ENCODE peak calls at places on chromosomes 11 and 22, in five cellular contexts. L is K562, X is GM12878, D is SK-N-SH, F is HepG2. P is an unnamed sample.

GRCh38 chr11:92480519-92480918 is 255.9 kb downstream of the FAT3 start:
- DNase-seq in D (no peak), L (no peak), X (no peak), F (no peak), P (no peak)

GRCh38 chr11:133693110-133693509 is 152.2 kb downstream of the SPATA19 start:
- DNase-seq in F (no peak), L (no peak), X (no peak), D (no peak), P (no peak)

GRCh38 chr11:32435152-32435480 is 223 bp downstream of the WT1 start:
- DNase-seq in L (no peak), D (no peak), X (no peak), F (no peak), P (no peak)

GRCh38 chr22:45604239-45604711 is 67.4 kb upstream of the ATXN10 start:
- DNase-seq in L (no peak), X (no peak), F (no peak), D (no peak), P (no peak)

GRCh38 chr22:24968066-24968561 is 15.6 kb downstream of the KIAA1671 start:
- DNase-seq in L (no peak), F (no peak), X (no peak), D (no peak), P (peak; percentile 52)

GRCh38 chr22:45235101-45235777 is 5.5 kb downstream of the KIAA0930 start:
- DNase-seq in F (no peak), L (no peak), X (peak; percentile 81), D (no peak), P (no peak)

GRCh38 chr11:6397636-6398035 is 7.4 kb downstream of the SMPD1 start:
- DNase-seq in D (no peak), F (no peak), L (no peak), X (no peak), P (no peak)

GRCh38 chr11:34266090-34266912 is 91.5 kb downstream of the ABTB2 start:
- DNase-seq in L (no peak), D (no peak), X (no peak), F (no peak), P (no peak)

GRCh38 chr11:409600-410471 is 5.0 kb downstream of the SIGIRR start:
- DNase-seq in D (no peak), L (no peak), X (no peak), F (peak; percentile 64), P (no peak)

GRCh38 chr11:48109046-48109666 is 107.5 kb upstream of the OR4B1 start:
- DNase-seq in L (peak; percentile 58), F (peak; percentile 25), X (no peak), D (no peak), P (peak; percentile 37)

GRCh38 chr11:77309401-77310085 is 8.1 kb upstream of the GDPD4 start:
- DNase-seq in L (no peak), X (no peak), D (no peak), F (no peak), P (no peak)
- TF ChIP-seq JUND in L (no peak), X (no peak), D (no peak), F (no peak), P (no peak)

GRCh38 chr11:103887001-103887680 is 149.3 kb upstream of the DDI1 start:
- DNase-seq in D (no peak), L (no peak), F (no peak), X (no peak), P (no peak)
- TF ChIP-seq REST in D (no peak), L (no peak), F (no peak), X (no peak), P (no peak)

GRCh38 chr11:57325735-57326048 is 940 bp upstream of the TNKS1BP1 start:
- DNase-seq in F (no peak), L (no peak), D (peak; percentile 51), X (no peak), P (no peak)
- TF ChIP-seq RAD21 in F (no peak), L (no peak), D (no peak), X (no peak), P (no peak)

GRCh38 chr22:43013355-43014061 is 1.4 kb downstream of the PACSIN2 start:
- DNase-seq in X (no peak), L (no peak), F (peak; percentile 27), D (no peak), P (no peak)
- TF ChIP-seq JUND in X (no peak), L (no peak), F (no peak), D (no peak), P (no peak)

GRCh38 chr22:20962491-20962945 is 4.5 kb upstream of the AIFM3 start:
- DNase-seq in X (no peak), F (no peak), L (no peak), D (no peak), P (no peak)

GRCh38 chr22:20965104-20965887 is 1.8 kb upstream of the AIFM3 start:
- DNase-seq in L (peak; percentile 97), X (no peak), D (peak; percentile 79), F (no peak), P (no peak)

GRCh38 chr22:20963201-20964052 is 3.6 kb upstream of the AIFM3 start:
- DNase-seq in F (peak; percentile 91), L (no peak), D (peak; percentile 15), X (no peak), P (no peak)

GRCh38 chr22:20964799-20965103 is 2.3 kb upstream of the AIFM3 start:
- DNase-seq in L (no peak), X (no peak), F (no peak), D (no peak), P (no peak)

GRCh38 chr22:20964090-20964798 is 2.8 kb upstream of the AIFM3 start:
- DNase-seq in F (no peak), L (no peak), X (no peak), D (peak; percentile 30), P (no peak)
- TF ChIP-seq REST in F (no peak), L (no peak), X (no peak), D (no peak), P (no peak)